ENCODE peak calls at places on chromosomes 3 and 15, in ten cellular contexts. One of them, this sample, is unnamed.
A peak's percentile ranks its signal among the peaks of the same experiment; 100 is the strongest.

GRCh38 chr3:140308535-140308934 is 369.3 kb upstream of the TRIM42 start:
- DNase-seq in EH: no peak
- DNase-seq in uterus: no peak
- DNase-seq in A172: no peak
- DNase-seq in cerebellar cortex: no peak
- DNase-seq in islet precursor cell: no peak
- DNase-seq in astrocyte: no peak
- DNase-seq in GM03348: no peak
- DNase-seq in HuH-7.5: no peak
- DNase-seq in activated T-helper 1 cell treated with Interleukin-2 at 50 U/mL for 16 hours: no peak
- DNase-seq in this sample: no peak

GRCh38 chr3:110478377-110479054 is 593.1 kb upstream of the NECTIN3 start:
- DNase-seq in EH: no peak
- DNase-seq in uterus: no peak
- DNase-seq in A172: no peak
- DNase-seq in cerebellar cortex: no peak
- DNase-seq in islet precursor cell: no peak
- DNase-seq in astrocyte: no peak
- DNase-seq in GM03348: no peak
- DNase-seq in HuH-7.5: no peak
- DNase-seq in activated T-helper 1 cell treated with Interleukin-2 at 50 U/mL for 16 hours: no peak
- DNase-seq in this sample: no peak

GRCh38 chr3:128486692-128487537 is 6.1 kb downstream of the GATA2 start:
- DNase-seq in EH: peak; percentile 65
- DNase-seq in uterus: peak; percentile 51
- DNase-seq in A172: no peak
- DNase-seq in cerebellar cortex: no peak
- DNase-seq in islet precursor cell: peak; percentile 78
- DNase-seq in astrocyte: no peak
- DNase-seq in GM03348: peak; percentile 74
- DNase-seq in HuH-7.5: no peak
- DNase-seq in activated T-helper 1 cell treated with Interleukin-2 at 50 U/mL for 16 hours: no peak
- DNase-seq in this sample: no peak

GRCh38 chr3:63912768-63913588 is 795 bp upstream of the SCAANT1 start:
- DNase-seq in EH: peak; percentile 60
- DNase-seq in uterus: peak; percentile 75
- DNase-seq in A172: peak; percentile 18
- DNase-seq in cerebellar cortex: peak; percentile 50
- DNase-seq in islet precursor cell: no peak
- DNase-seq in astrocyte: peak; percentile 76
- DNase-seq in GM03348: peak; percentile 41
- DNase-seq in HuH-7.5: peak; percentile 78
- DNase-seq in activated T-helper 1 cell treated with Interleukin-2 at 50 U/mL for 16 hours: peak; percentile 20
- DNase-seq in this sample: peak; percentile 67

GRCh38 chr3:102233881-102234280 is 200.9 kb upstream of the ZPLD1 start:
- DNase-seq in EH: peak; percentile 62
- DNase-seq in uterus: no peak
- DNase-seq in A172: no peak
- DNase-seq in cerebellar cortex: no peak
- DNase-seq in islet precursor cell: no peak
- DNase-seq in astrocyte: no peak
- DNase-seq in GM03348: no peak
- DNase-seq in HuH-7.5: no peak
- DNase-seq in activated T-helper 1 cell treated with Interleukin-2 at 50 U/mL for 16 hours: no peak
- DNase-seq in this sample: no peak

GRCh38 chr3:143120716-143121239 is 1.2 kb downstream of the CHST2 start:
- DNase-seq in EH: peak; percentile 39
- DNase-seq in uterus: no peak
- DNase-seq in A172: no peak
- DNase-seq in cerebellar cortex: no peak
- DNase-seq in islet precursor cell: peak; percentile 73
- DNase-seq in astrocyte: no peak
- DNase-seq in GM03348: peak; percentile 71
- DNase-seq in HuH-7.5: no peak
- DNase-seq in activated T-helper 1 cell treated with Interleukin-2 at 50 U/mL for 16 hours: peak; percentile 3
- DNase-seq in this sample: no peak

GRCh38 chr15:61653110-61653509 is 407.1 kb downstream of the VPS13C start:
- DNase-seq in EH: no peak
- DNase-seq in uterus: peak; percentile 50
- DNase-seq in A172: no peak
- DNase-seq in cerebellar cortex: no peak
- DNase-seq in islet precursor cell: peak; percentile 46
- DNase-seq in astrocyte: no peak
- DNase-seq in GM03348: no peak
- DNase-seq in HuH-7.5: no peak
- DNase-seq in activated T-helper 1 cell treated with Interleukin-2 at 50 U/mL for 16 hours: no peak
- DNase-seq in this sample: peak; percentile 5

GRCh38 chr15:83404143-83404542 is 43.0 kb upstream of the SH3GL3 start:
- DNase-seq in EH: no peak
- DNase-seq in uterus: no peak
- DNase-seq in A172: no peak
- DNase-seq in cerebellar cortex: no peak
- DNase-seq in islet precursor cell: no peak
- DNase-seq in astrocyte: no peak
- DNase-seq in GM03348: no peak
- DNase-seq in HuH-7.5: no peak
- DNase-seq in activated T-helper 1 cell treated with Interleukin-2 at 50 U/mL for 16 hours: no peak
- DNase-seq in this sample: no peak

GRCh38 chr3:165491487-165491886 is 295.3 kb upstream of the SLITRK3 start:
- DNase-seq in EH: no peak
- DNase-seq in uterus: peak; percentile 32
- DNase-seq in A172: no peak
- DNase-seq in cerebellar cortex: no peak
- DNase-seq in islet precursor cell: peak; percentile 72
- DNase-seq in astrocyte: peak; percentile 2
- DNase-seq in GM03348: peak; percentile 12
- DNase-seq in HuH-7.5: no peak
- DNase-seq in activated T-helper 1 cell treated with Interleukin-2 at 50 U/mL for 16 hours: no peak
- DNase-seq in this sample: no peak

GRCh38 chr15:55222588-55222987 is 25.8 kb upstream of the RSL24D1 start:
- DNase-seq in EH: no peak
- DNase-seq in uterus: no peak
- DNase-seq in A172: no peak
- DNase-seq in cerebellar cortex: no peak
- DNase-seq in islet precursor cell: no peak
- DNase-seq in astrocyte: no peak
- DNase-seq in GM03348: no peak
- DNase-seq in HuH-7.5: no peak
- DNase-seq in activated T-helper 1 cell treated with Interleukin-2 at 50 U/mL for 16 hours: no peak
- DNase-seq in this sample: no peak

GRCh38 chr15:25810631-25811077 is 52.5 kb downstream of the ATP10A start:
- DNase-seq in EH: no peak
- DNase-seq in uterus: no peak
- DNase-seq in A172: no peak
- DNase-seq in cerebellar cortex: no peak
- DNase-seq in islet precursor cell: no peak
- DNase-seq in astrocyte: peak; percentile 61
- DNase-seq in GM03348: no peak
- DNase-seq in HuH-7.5: no peak
- DNase-seq in activated T-helper 1 cell treated with Interleukin-2 at 50 U/mL for 16 hours: peak; percentile 18
- DNase-seq in this sample: no peak

GRCh38 chr15:42141246-42141645 is 15.2 kb downstream of the PLA2G4F start:
- DNase-seq in EH: no peak
- DNase-seq in uterus: peak; percentile 6
- DNase-seq in A172: no peak
- DNase-seq in cerebellar cortex: no peak
- DNase-seq in islet precursor cell: peak; percentile 20
- DNase-seq in astrocyte: no peak
- DNase-seq in GM03348: no peak
- DNase-seq in HuH-7.5: no peak
- DNase-seq in activated T-helper 1 cell treated with Interleukin-2 at 50 U/mL for 16 hours: no peak
- DNase-seq in this sample: no peak

GRCh38 chr3:43185256-43185655 is 79.4 kb upstream of the POMGNT2 start:
- DNase-seq in EH: no peak
- DNase-seq in uterus: no peak
- DNase-seq in A172: no peak
- DNase-seq in cerebellar cortex: no peak
- DNase-seq in islet precursor cell: peak; percentile 15
- DNase-seq in astrocyte: no peak
- DNase-seq in GM03348: no peak
- DNase-seq in HuH-7.5: no peak
- DNase-seq in activated T-helper 1 cell treated with Interleukin-2 at 50 U/mL for 16 hours: no peak
- DNase-seq in this sample: no peak

GRCh38 chr15:38670142-38671002 is 105.8 kb upstream of the RASGRP1 start:
- DNase-seq in EH: no peak
- DNase-seq in uterus: no peak
- DNase-seq in A172: no peak
- DNase-seq in cerebellar cortex: no peak
- DNase-seq in islet precursor cell: no peak
- DNase-seq in astrocyte: no peak
- DNase-seq in GM03348: no peak
- DNase-seq in HuH-7.5: no peak
- DNase-seq in activated T-helper 1 cell treated with Interleukin-2 at 50 U/mL for 16 hours: peak; percentile 52
- DNase-seq in this sample: no peak

GRCh38 chr3:150235799-150236198 is 172.3 kb upstream of the TSC22D2 start:
- DNase-seq in EH: peak; percentile 96
- DNase-seq in uterus: peak; percentile 43
- DNase-seq in A172: peak; percentile 81
- DNase-seq in cerebellar cortex: no peak
- DNase-seq in islet precursor cell: peak; percentile 64
- DNase-seq in astrocyte: peak; percentile 95
- DNase-seq in GM03348: peak; percentile 71
- DNase-seq in HuH-7.5: no peak
- DNase-seq in activated T-helper 1 cell treated with Interleukin-2 at 50 U/mL for 16 hours: no peak
- DNase-seq in this sample: no peak

GRCh38 chr3:194135516-194135805 is 487 bp upstream of the HES1 start:
- DNase-seq in EH: no peak
- DNase-seq in uterus: no peak
- DNase-seq in A172: no peak
- DNase-seq in cerebellar cortex: no peak
- DNase-seq in islet precursor cell: no peak
- DNase-seq in astrocyte: no peak
- DNase-seq in GM03348: no peak
- DNase-seq in HuH-7.5: no peak
- DNase-seq in activated T-helper 1 cell treated with Interleukin-2 at 50 U/mL for 16 hours: no peak
- DNase-seq in this sample: no peak

GRCh38 chr3:98918586-98918985 is 17.1 kb upstream of the DCBLD2 start:
- DNase-seq in EH: peak; percentile 58
- DNase-seq in uterus: no peak
- DNase-seq in A172: no peak
- DNase-seq in cerebellar cortex: no peak
- DNase-seq in islet precursor cell: no peak
- DNase-seq in astrocyte: peak; percentile 59
- DNase-seq in GM03348: peak; percentile 21
- DNase-seq in HuH-7.5: no peak
- DNase-seq in activated T-helper 1 cell treated with Interleukin-2 at 50 U/mL for 16 hours: no peak
- DNase-seq in this sample: no peak

GRCh38 chr15:85112997-85113396 is 131.3 kb downstream of the PDE8A start:
- DNase-seq in EH: no peak
- DNase-seq in uterus: no peak
- DNase-seq in A172: no peak
- DNase-seq in cerebellar cortex: peak; percentile 3
- DNase-seq in islet precursor cell: no peak
- DNase-seq in astrocyte: no peak
- DNase-seq in GM03348: no peak
- DNase-seq in HuH-7.5: no peak
- DNase-seq in activated T-helper 1 cell treated with Interleukin-2 at 50 U/mL for 16 hours: no peak
- DNase-seq in this sample: no peak

GRCh38 chr3:29279276-29279675 is 1.6 kb upstream of the RBMS3 start:
- DNase-seq in EH: peak; percentile 4
- DNase-seq in uterus: no peak
- DNase-seq in A172: no peak
- DNase-seq in cerebellar cortex: no peak
- DNase-seq in islet precursor cell: no peak
- DNase-seq in astrocyte: no peak
- DNase-seq in GM03348: no peak
- DNase-seq in HuH-7.5: no peak
- DNase-seq in activated T-helper 1 cell treated with Interleukin-2 at 50 U/mL for 16 hours: no peak
- DNase-seq in this sample: no peak

GRCh38 chr3:15601399-15602145 is at the start of the genes BTD and HACL1:
- DNase-seq in EH: peak; percentile 100
- DNase-seq in uterus: peak; percentile 99
- DNase-seq in A172: peak; percentile 100
- DNase-seq in cerebellar cortex: peak; percentile 100
- DNase-seq in islet precursor cell: peak; percentile 100
- DNase-seq in astrocyte: peak; percentile 98
- DNase-seq in GM03348: peak; percentile 97
- DNase-seq in HuH-7.5: peak; percentile 94
- DNase-seq in activated T-helper 1 cell treated with Interleukin-2 at 50 U/mL for 16 hours: peak; percentile 97
- DNase-seq in this sample: peak; percentile 99

GRCh38 chr15:69903476-69904295 is 194.0 kb downstream of the TLE3 start:
- DNase-seq in EH: peak; percentile 49
- DNase-seq in uterus: no peak
- DNase-seq in A172: no peak
- DNase-seq in cerebellar cortex: no peak
- DNase-seq in islet precursor cell: no peak
- DNase-seq in astrocyte: peak; percentile 25
- DNase-seq in GM03348: peak; percentile 64
- DNase-seq in HuH-7.5: no peak
- DNase-seq in activated T-helper 1 cell treated with Interleukin-2 at 50 U/mL for 16 hours: no peak
- DNase-seq in this sample: no peak

GRCh38 chr3:47669026-47669749 is 90.5 kb upstream of the CSPG5 start:
- DNase-seq in EH: peak; percentile 44
- DNase-seq in uterus: no peak
- DNase-seq in A172: peak; percentile 26
- DNase-seq in cerebellar cortex: no peak
- DNase-seq in islet precursor cell: no peak
- DNase-seq in astrocyte: peak; percentile 42
- DNase-seq in GM03348: no peak
- DNase-seq in HuH-7.5: no peak
- DNase-seq in activated T-helper 1 cell treated with Interleukin-2 at 50 U/mL for 16 hours: no peak
- DNase-seq in this sample: no peak

GRCh38 chr3:157824281-157824680 is 281.9 kb downstream of the SHOX2 start:
- DNase-seq in EH: no peak
- DNase-seq in uterus: no peak
- DNase-seq in A172: no peak
- DNase-seq in cerebellar cortex: no peak
- DNase-seq in islet precursor cell: no peak
- DNase-seq in astrocyte: no peak
- DNase-seq in GM03348: no peak
- DNase-seq in HuH-7.5: no peak
- DNase-seq in activated T-helper 1 cell treated with Interleukin-2 at 50 U/mL for 16 hours: no peak
- DNase-seq in this sample: no peak

GRCh38 chr15:83108266-83109219 is 1.1 kb downstream of the TM6SF1 start:
- DNase-seq in EH: peak; percentile 59
- DNase-seq in uterus: peak; percentile 39
- DNase-seq in A172: no peak
- DNase-seq in cerebellar cortex: no peak
- DNase-seq in islet precursor cell: no peak
- DNase-seq in astrocyte: no peak
- DNase-seq in GM03348: no peak
- DNase-seq in HuH-7.5: no peak
- DNase-seq in activated T-helper 1 cell treated with Interleukin-2 at 50 U/mL for 16 hours: no peak
- DNase-seq in this sample: no peak

GRCh38 chr3:171846594-171846993 is 3.4 kb downstream of the TMEM212 start:
- DNase-seq in EH: peak; percentile 45
- DNase-seq in uterus: no peak
- DNase-seq in A172: peak; percentile 42
- DNase-seq in cerebellar cortex: no peak
- DNase-seq in islet precursor cell: no peak
- DNase-seq in astrocyte: peak; percentile 78
- DNase-seq in GM03348: peak; percentile 41
- DNase-seq in HuH-7.5: no peak
- DNase-seq in activated T-helper 1 cell treated with Interleukin-2 at 50 U/mL for 16 hours: no peak
- DNase-seq in this sample: no peak

GRCh38 chr3:40585381-40586016 is 60.7 kb downstream of the ZNF621 start:
- DNase-seq in EH: no peak
- DNase-seq in uterus: no peak
- DNase-seq in A172: no peak
- DNase-seq in cerebellar cortex: no peak
- DNase-seq in islet precursor cell: no peak
- DNase-seq in astrocyte: no peak
- DNase-seq in GM03348: no peak
- DNase-seq in HuH-7.5: no peak
- DNase-seq in activated T-helper 1 cell treated with Interleukin-2 at 50 U/mL for 16 hours: no peak
- DNase-seq in this sample: no peak

GRCh38 chr3:126607214-126607908 is 47.6 kb downstream of the TXNRD3 start:
- DNase-seq in EH: peak; percentile 74
- DNase-seq in uterus: no peak
- DNase-seq in A172: peak; percentile 68
- DNase-seq in cerebellar cortex: no peak
- DNase-seq in islet precursor cell: no peak
- DNase-seq in astrocyte: peak; percentile 77
- DNase-seq in GM03348: peak; percentile 60
- DNase-seq in HuH-7.5: no peak
- DNase-seq in activated T-helper 1 cell treated with Interleukin-2 at 50 U/mL for 16 hours: no peak
- DNase-seq in this sample: no peak

This sample was measured in SW480.